ENCODE peak calls at places on chromosomes 7 and 10, in five cellular contexts. One of them, this sample, is unnamed.
A peak's percentile ranks its signal among the peaks of the same experiment; 100 is the strongest.

GRCh38 chr7:74053589-74054186 is 25.7 kb downstream of the ELN start:
- DNase-seq in tibial nerve: no peak
- DNase-seq in GM06990: no peak
- DNase-seq in A549: no peak
- DNase-seq in AG04450: no peak
- DNase-seq in this sample: no peak

GRCh38 chr10:80909254-80909653 is 371.6 kb downstream of the SH2D4B start:
- DNase-seq in tibial nerve: no peak
- DNase-seq in GM06990: no peak
- DNase-seq in A549: no peak
- DNase-seq in AG04450: no peak
- DNase-seq in this sample: no peak

GRCh38 chr7:147700702-147701101 is 889.9 kb upstream of the C7orf33 start:
- DNase-seq in tibial nerve: no peak
- DNase-seq in GM06990: no peak
- DNase-seq in A549: no peak
- DNase-seq in AG04450: no peak
- DNase-seq in this sample: no peak

GRCh38 chr10:79149662-79150443 is 81.1 kb downstream of the ZMIZ1 start:
- DNase-seq in tibial nerve: peak; percentile 67
- DNase-seq in GM06990: no peak
- DNase-seq in A549: peak; percentile 97
- DNase-seq in AG04450: no peak
- DNase-seq in this sample: peak; percentile 89

GRCh38 chr10:121668336-121669009 is 70.2 kb upstream of the FGFR2 start:
- DNase-seq in tibial nerve: no peak
- DNase-seq in GM06990: no peak
- DNase-seq in A549: no peak
- DNase-seq in AG04450: no peak
- DNase-seq in this sample: peak; percentile 42

GRCh38 chr10:526651-527312 is 162.7 kb downstream of the DIP2C start:
- DNase-seq in tibial nerve: no peak
- DNase-seq in GM06990: no peak
- DNase-seq in A549: no peak
- DNase-seq in AG04450: no peak
- DNase-seq in this sample: no peak

GRCh38 chr10:128210215-128211063 is 84.2 kb upstream of the MKI67 start:
- DNase-seq in tibial nerve: peak; percentile 37
- DNase-seq in GM06990: peak; percentile 58
- DNase-seq in A549: peak; percentile 67
- DNase-seq in AG04450: no peak
- DNase-seq in this sample: peak; percentile 24

GRCh38 chr7:129951076-129952011 is 1.4 kb downstream of the UBE2H start:
- DNase-seq in tibial nerve: no peak
- DNase-seq in GM06990: no peak
- DNase-seq in A549: no peak
- DNase-seq in AG04450: no peak
- DNase-seq in this sample: peak; percentile 32

GRCh38 chr10:108902491-108903250 is 1020.6 kb downstream of the XPNPEP1 start:
- DNase-seq in tibial nerve: no peak
- DNase-seq in GM06990: no peak
- DNase-seq in A549: no peak
- DNase-seq in AG04450: no peak
- DNase-seq in this sample: peak; percentile 13

GRCh38 chr7:151711906-151712771 is 164.8 kb downstream of the PRKAG2 start:
- DNase-seq in tibial nerve: no peak
- DNase-seq in GM06990: no peak
- DNase-seq in A549: no peak
- DNase-seq in AG04450: no peak
- DNase-seq in this sample: no peak

GRCh38 chr10:88664142-88664541 is at the start of gene LIPF:
- DNase-seq in tibial nerve: no peak
- DNase-seq in GM06990: no peak
- DNase-seq in A549: no peak
- DNase-seq in AG04450: no peak
- DNase-seq in this sample: no peak

GRCh38 chr7:88224596-88225275 is 4.9 kb upstream of the SRI start:
- DNase-seq in tibial nerve: no peak
- DNase-seq in GM06990: no peak
- DNase-seq in A549: peak; percentile 21
- DNase-seq in AG04450: no peak
- DNase-seq in this sample: peak; percentile 7

GRCh38 chr7:373818-374705 is 84.1 kb downstream of the FOXL3 start:
- DNase-seq in tibial nerve: peak; percentile 6
- DNase-seq in GM06990: no peak
- DNase-seq in A549: no peak
- DNase-seq in AG04450: no peak
- DNase-seq in this sample: no peak

GRCh38 chr7:33743594-33743993 is 161.7 kb upstream of the BMPER start:
- DNase-seq in tibial nerve: no peak
- DNase-seq in GM06990: no peak
- DNase-seq in A549: no peak
- DNase-seq in AG04450: peak; percentile 78
- DNase-seq in this sample: peak; percentile 84

GRCh38 chr7:6286486-6286885 is 14.1 kb upstream of the CYTH3 start:
- DNase-seq in tibial nerve: no peak
- DNase-seq in GM06990: no peak
- DNase-seq in A549: no peak
- DNase-seq in AG04450: no peak
- DNase-seq in this sample: no peak

GRCh38 chr10:120691623-120692022 is 159.5 kb upstream of the WDR11 start:
- DNase-seq in tibial nerve: no peak
- DNase-seq in GM06990: no peak
- DNase-seq in A549: no peak
- DNase-seq in AG04450: no peak
- DNase-seq in this sample: no peak

GRCh38 chr10:89342219-89342966 is 14.6 kb downstream of the IFIT3 start:
- DNase-seq in tibial nerve: peak; percentile 78
- DNase-seq in GM06990: no peak
- DNase-seq in A549: peak; percentile 81
- DNase-seq in AG04450: no peak
- DNase-seq in this sample: peak; percentile 53

GRCh38 chr10:118584181-118584954 is 11.1 kb downstream of the PRLHR start:
- DNase-seq in tibial nerve: no peak
- DNase-seq in GM06990: no peak
- DNase-seq in A549: peak; percentile 23
- DNase-seq in AG04450: peak; percentile 7
- DNase-seq in this sample: peak; percentile 48

GRCh38 chr10:53025172-53025651 is 252.6 kb upstream of the MBL2 start:
- DNase-seq in tibial nerve: no peak
- DNase-seq in GM06990: no peak
- DNase-seq in A549: no peak
- DNase-seq in AG04450: no peak
- DNase-seq in this sample: peak; percentile 64

GRCh38 chr10:49817845-49818244 is 55.7 kb upstream of the OGDHL start:
- DNase-seq in tibial nerve: no peak
- DNase-seq in GM06990: no peak
- DNase-seq in A549: no peak
- DNase-seq in AG04450: no peak
- DNase-seq in this sample: no peak

GRCh38 chr7:1323178-1324027 is 90.7 kb downstream of the UNCX start:
- DNase-seq in tibial nerve: no peak
- DNase-seq in GM06990: no peak
- DNase-seq in A549: no peak
- DNase-seq in AG04450: no peak
- DNase-seq in this sample: no peak

GRCh38 chr10:72694476-72695369 is 2.8 kb downstream of the MCU start:
- DNase-seq in tibial nerve: no peak
- DNase-seq in GM06990: no peak
- DNase-seq in A549: peak; percentile 79
- DNase-seq in AG04450: no peak
- DNase-seq in this sample: peak; percentile 52

GRCh38 chr10:3992374-3993178 is 207.6 kb upstream of the KLF6 start:
- DNase-seq in tibial nerve: no peak
- DNase-seq in GM06990: no peak
- DNase-seq in A549: no peak
- DNase-seq in AG04450: no peak
- DNase-seq in this sample: no peak

GRCh38 chr10:119663866-119664698 is 12.9 kb downstream of the BAG3 start:
- DNase-seq in tibial nerve: no peak
- DNase-seq in GM06990: no peak
- DNase-seq in A549: no peak
- DNase-seq in AG04450: no peak
- DNase-seq in this sample: peak; percentile 76
- H3K4me3 ChIP-seq in tibial nerve: no peak overlapping the region
- H3K4me3 ChIP-seq in GM06990: no peak overlapping the region
- H3K4me3 ChIP-seq in A549: no peak overlapping the region
- H3K4me3 ChIP-seq in AG04450: no peak overlapping the region
- H3K4me3 ChIP-seq in this sample: peak overlapping the region; percentile 44

GRCh38 chr10:84541289-84541637 is 212.9 kb downstream of the CCSER2 start:
- DNase-seq in tibial nerve: no peak
- DNase-seq in GM06990: no peak
- DNase-seq in A549: peak; percentile 46
- DNase-seq in AG04450: no peak
- DNase-seq in this sample: no peak
- TF ChIP-seq CTCF in tibial nerve: no peak
- TF ChIP-seq CTCF in GM06990: peak; percentile 18
- TF ChIP-seq CTCF in A549: no peak
- TF ChIP-seq CTCF in AG04450: peak; percentile 7
- TF ChIP-seq CTCF in this sample: peak; percentile 7

GRCh38 chr7:105305633-105306032 is 83.1 kb downstream of the SRPK2 start:
- DNase-seq in tibial nerve: no peak
- DNase-seq in GM06990: no peak
- DNase-seq in A549: no peak
- DNase-seq in AG04450: no peak
- DNase-seq in this sample: no peak

GRCh38 chr7:105304040-105304895 is 84.5 kb downstream of the SRPK2 start:
- DNase-seq in tibial nerve: no peak
- DNase-seq in GM06990: peak; percentile 32
- DNase-seq in A549: peak; percentile 11
- DNase-seq in AG04450: peak; percentile 7
- DNase-seq in this sample: peak; percentile 73

GRCh38 chr7:105306160-105306784 is 82.4 kb downstream of the SRPK2 start:
- DNase-seq in tibial nerve: no peak
- DNase-seq in GM06990: no peak
- DNase-seq in A549: no peak
- DNase-seq in AG04450: no peak
- DNase-seq in this sample: no peak

GRCh38 chr7:105307163-105307672 is 81.5 kb downstream of the SRPK2 start:
- DNase-seq in tibial nerve: no peak
- DNase-seq in GM06990: no peak
- DNase-seq in A549: no peak
- DNase-seq in AG04450: no peak
- DNase-seq in this sample: no peak

GRCh38 chr7:105309235-105310156 is 79.2 kb downstream of the SRPK2 start:
- DNase-seq in tibial nerve: no peak
- DNase-seq in GM06990: no peak
- DNase-seq in A549: no peak
- DNase-seq in AG04450: no peak
- DNase-seq in this sample: no peak
- H3K4me3 ChIP-seq in tibial nerve: no peak overlapping the region
- H3K4me3 ChIP-seq in GM06990: no peak overlapping the region
- H3K4me3 ChIP-seq in A549: no peak overlapping the region
- H3K4me3 ChIP-seq in AG04450: no peak overlapping the region
- H3K4me3 ChIP-seq in this sample: no peak overlapping the region

DNA sequence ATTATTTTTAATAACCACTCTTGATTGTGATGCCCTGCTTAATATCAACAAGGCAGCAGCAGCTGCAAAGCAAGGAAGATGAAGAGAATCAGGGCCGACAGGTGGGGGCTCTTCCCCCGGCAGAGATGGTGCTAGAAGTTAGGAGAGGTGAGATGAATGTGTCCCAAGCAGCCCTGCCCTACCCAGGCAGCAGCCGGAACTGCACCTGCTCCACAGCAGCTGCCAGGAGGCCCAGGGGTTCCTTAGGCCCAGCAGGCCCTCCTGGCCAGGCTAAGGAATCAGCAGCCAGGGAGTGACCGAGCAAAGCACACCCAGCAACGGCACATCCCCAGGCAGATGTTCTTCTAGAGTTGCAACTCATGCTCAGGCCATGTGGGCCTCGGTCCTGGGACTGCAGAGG is 17.9 kb downstream of the AFAP1L2 start:
- DNase-seq in tibial nerve: no peak
- DNase-seq in GM06990: no peak
- DNase-seq in A549: peak; percentile 26
- DNase-seq in AG04450: no peak
- DNase-seq in this sample: no peak
- TF ChIP-seq CTCF in tibial nerve: no peak
- TF ChIP-seq CTCF in GM06990: no peak
- TF ChIP-seq CTCF in A549: no peak
- TF ChIP-seq CTCF in AG04450: no peak
- TF ChIP-seq CTCF in this sample: no peak